ENCODE peak calls at places on chromosomes 2 and 18, in six cellular contexts. One of them, this sample, is unnamed. For H3K27me3, the result is how much of the 10 kb centered on the place peaks cover.

GRCh38 chr2:184504252-184504651 is 94.1 kb upstream of the ZNF804A start:
- DNase-seq in SK-N-SH: no peak
- DNase-seq in endothelial cell of umbilical vein: no peak
- DNase-seq in Panc1: no peak
- DNase-seq in GM23338: no peak
- DNase-seq in upper lobe of left lung: no peak
- DNase-seq in this sample: no peak

GRCh38 chr2:27080603-27080938 is 2.2 kb downstream of the EMILIN1 start:
- DNase-seq in SK-N-SH: no peak
- DNase-seq in endothelial cell of umbilical vein: no peak
- DNase-seq in Panc1: no peak
- DNase-seq in GM23338: no peak
- DNase-seq in upper lobe of left lung: peak
- DNase-seq in this sample: no peak

GRCh38 chr2:183172220-183172887 is 48.1 kb downstream of the NUP35 start:
- DNase-seq in SK-N-SH: no peak
- DNase-seq in endothelial cell of umbilical vein: no peak
- DNase-seq in Panc1: no peak
- DNase-seq in GM23338: peak
- DNase-seq in upper lobe of left lung: peak
- DNase-seq in this sample: no peak

GRCh38 chr2:5846881-5847280 is 154.7 kb downstream of the SOX11 start:
- DNase-seq in SK-N-SH: no peak
- DNase-seq in endothelial cell of umbilical vein: no peak
- DNase-seq in Panc1: no peak
- DNase-seq in GM23338: no peak
- DNase-seq in upper lobe of left lung: no peak
- DNase-seq in this sample: no peak

GRCh38 chr2:240095556-240096523 is 40.3 kb downstream of the COPS9 start:
- DNase-seq in SK-N-SH: peak
- DNase-seq in endothelial cell of umbilical vein: no peak
- DNase-seq in Panc1: no peak
- DNase-seq in GM23338: peak
- DNase-seq in upper lobe of left lung: peak
- DNase-seq in this sample: no peak

GRCh38 chr2:239222346-239223028 is 178.3 kb downstream of the HDAC4 start:
- DNase-seq in SK-N-SH: no peak
- DNase-seq in endothelial cell of umbilical vein: no peak
- DNase-seq in Panc1: no peak
- DNase-seq in GM23338: no peak
- DNase-seq in upper lobe of left lung: no peak
- DNase-seq in this sample: peak

GRCh38 chr18:9323750-9324445 is 10.7 kb upstream of the TWSG1 start:
- DNase-seq in SK-N-SH: no peak
- DNase-seq in endothelial cell of umbilical vein: peak
- DNase-seq in Panc1: no peak
- DNase-seq in GM23338: no peak
- DNase-seq in upper lobe of left lung: no peak
- DNase-seq in this sample: no peak

GRCh38 chr2:173708757-173709156 is 256.4 kb downstream of the SP3 start:
- DNase-seq in SK-N-SH: no peak
- DNase-seq in endothelial cell of umbilical vein: no peak
- DNase-seq in Panc1: no peak
- DNase-seq in GM23338: no peak
- DNase-seq in upper lobe of left lung: no peak
- DNase-seq in this sample: no peak

GRCh38 chr2:202642567-202642966 is 7.8 kb downstream of the FAM117B start:
- DNase-seq in SK-N-SH: no peak
- DNase-seq in endothelial cell of umbilical vein: no peak
- DNase-seq in Panc1: no peak
- DNase-seq in GM23338: no peak
- DNase-seq in upper lobe of left lung: no peak
- DNase-seq in this sample: no peak

GRCh38 chr2:168244318-168244717 is 3.1 kb downstream of the STK39 start:
- DNase-seq in SK-N-SH: no peak
- DNase-seq in endothelial cell of umbilical vein: no peak
- DNase-seq in Panc1: no peak
- DNase-seq in GM23338: no peak
- DNase-seq in upper lobe of left lung: no peak
- DNase-seq in this sample: no peak

GRCh38 chr2:192885569-192886160 is 690.9 kb upstream of the TMEFF2 start:
- DNase-seq in SK-N-SH: no peak
- DNase-seq in endothelial cell of umbilical vein: no peak
- DNase-seq in Panc1: no peak
- DNase-seq in GM23338: no peak
- DNase-seq in upper lobe of left lung: no peak
- DNase-seq in this sample: no peak

GRCh38 chr2:97267411-97268074 is 154.6 kb downstream of the ANKRD36 start:
- DNase-seq in SK-N-SH: no peak
- DNase-seq in endothelial cell of umbilical vein: peak
- DNase-seq in Panc1: no peak
- DNase-seq in GM23338: peak
- DNase-seq in upper lobe of left lung: peak
- DNase-seq in this sample: no peak

GRCh38 chr2:41972179-41972578 is 75.6 kb upstream of the PKDCC start:
- DNase-seq in SK-N-SH: no peak
- DNase-seq in endothelial cell of umbilical vein: no peak
- DNase-seq in Panc1: no peak
- DNase-seq in GM23338: no peak
- DNase-seq in upper lobe of left lung: no peak
- DNase-seq in this sample: no peak

GRCh38 chr18:9092665-9093064 is 9.8 kb upstream of the NDUFV2 start:
- DNase-seq in SK-N-SH: no peak
- DNase-seq in endothelial cell of umbilical vein: peak
- DNase-seq in Panc1: no peak
- DNase-seq in GM23338: no peak
- DNase-seq in upper lobe of left lung: no peak
- DNase-seq in this sample: no peak

GRCh38 chr18:40133253-40133652 is 1821.8 kb upstream of the PIK3C3 start:
- DNase-seq in SK-N-SH: no peak
- DNase-seq in endothelial cell of umbilical vein: no peak
- DNase-seq in Panc1: no peak
- DNase-seq in GM23338: peak
- DNase-seq in upper lobe of left lung: no peak
- DNase-seq in this sample: no peak

GRCh38 chr18:36211612-36212065 is 24.3 kb downstream of the MOCOS start:
- DNase-seq in SK-N-SH: no peak
- DNase-seq in endothelial cell of umbilical vein: no peak
- DNase-seq in Panc1: no peak
- DNase-seq in GM23338: no peak
- DNase-seq in upper lobe of left lung: no peak
- DNase-seq in this sample: no peak

GRCh38 chr18:74115046-74115445 is 32.6 kb downstream of the FBXO15 start:
- DNase-seq in SK-N-SH: no peak
- DNase-seq in endothelial cell of umbilical vein: no peak
- DNase-seq in Panc1: no peak
- DNase-seq in GM23338: no peak
- DNase-seq in upper lobe of left lung: no peak
- DNase-seq in this sample: no peak

GRCh38 chr2:162688403-162688802 is 150.2 kb downstream of the KCNH7 start:
- DNase-seq in SK-N-SH: no peak
- DNase-seq in endothelial cell of umbilical vein: no peak
- DNase-seq in Panc1: no peak
- DNase-seq in GM23338: no peak
- DNase-seq in upper lobe of left lung: no peak
- DNase-seq in this sample: no peak

GRCh38 chr2:101895039-101895438 is 96.7 kb upstream of the IL1R2 start:
- DNase-seq in SK-N-SH: no peak
- DNase-seq in endothelial cell of umbilical vein: no peak
- DNase-seq in Panc1: no peak
- DNase-seq in GM23338: no peak
- DNase-seq in upper lobe of left lung: no peak
- DNase-seq in this sample: no peak

GRCh38 chr18:68520406-68521075 is 194.4 kb downstream of the TMX3 start:
- DNase-seq in SK-N-SH: no peak
- DNase-seq in endothelial cell of umbilical vein: no peak
- DNase-seq in Panc1: no peak
- DNase-seq in GM23338: no peak
- DNase-seq in upper lobe of left lung: no peak
- DNase-seq in this sample: no peak

GRCh38 chr2:33395660-33396249 is 80.7 kb upstream of the RASGRP3 start:
- DNase-seq in SK-N-SH: peak
- DNase-seq in endothelial cell of umbilical vein: peak
- DNase-seq in Panc1: no peak
- DNase-seq in GM23338: peak
- DNase-seq in upper lobe of left lung: no peak
- DNase-seq in this sample: peak

GRCh38 chr2:45729753-45730512 is 78.5 kb downstream of the PRKCE start:
- DNase-seq in SK-N-SH: no peak
- DNase-seq in endothelial cell of umbilical vein: peak
- DNase-seq in Panc1: no peak
- DNase-seq in GM23338: peak
- DNase-seq in upper lobe of left lung: no peak
- DNase-seq in this sample: peak

GRCh38 chr2:197514754-197515153 is 1.1 kb upstream of the MOB4 start:
- DNase-seq in SK-N-SH: peak
- DNase-seq in endothelial cell of umbilical vein: no peak
- DNase-seq in Panc1: no peak
- DNase-seq in GM23338: peak
- DNase-seq in upper lobe of left lung: no peak
- DNase-seq in this sample: peak

GRCh38 chr2:123036300-123036699 is 988.8 kb upstream of the CNTNAP5 start:
- DNase-seq in SK-N-SH: no peak
- DNase-seq in endothelial cell of umbilical vein: no peak
- DNase-seq in Panc1: no peak
- DNase-seq in GM23338: no peak
- DNase-seq in upper lobe of left lung: no peak
- DNase-seq in this sample: no peak

DNA sequence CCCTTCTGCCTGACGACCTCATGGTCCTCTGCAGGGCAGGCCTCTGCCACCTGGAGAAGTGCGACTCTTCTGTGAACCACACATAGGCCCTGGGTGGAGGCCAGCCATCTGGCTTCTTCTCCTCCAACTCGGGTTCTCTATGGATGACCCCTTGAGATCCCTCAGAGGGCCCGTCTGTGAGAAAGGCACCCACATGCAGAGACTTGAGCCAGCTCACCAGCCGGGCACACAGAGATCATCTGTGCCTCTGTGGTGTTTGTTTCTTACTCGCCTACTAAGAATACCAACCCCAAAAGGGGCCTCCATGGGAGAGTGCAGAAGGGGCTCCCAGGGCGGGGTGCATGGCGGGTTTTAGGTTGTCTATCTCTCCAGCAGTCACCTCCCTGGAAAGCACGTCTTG is 176.5 kb upstream of the SALL3 start:
- DNase-seq in SK-N-SH: no peak
- DNase-seq in endothelial cell of umbilical vein: no peak
- DNase-seq in Panc1: no peak
- DNase-seq in GM23338: no peak
- DNase-seq in upper lobe of left lung: no peak
- DNase-seq in this sample: no peak
- H3K27me3 ChIP-seq in SK-N-SH: under half
- H3K27me3 ChIP-seq in endothelial cell of umbilical vein: under half
- H3K27me3 ChIP-seq in Panc1: under half
- H3K27me3 ChIP-seq in GM23338: under half
- H3K27me3 ChIP-seq in upper lobe of left lung: under half
- H3K27me3 ChIP-seq in this sample: under half

DNA sequence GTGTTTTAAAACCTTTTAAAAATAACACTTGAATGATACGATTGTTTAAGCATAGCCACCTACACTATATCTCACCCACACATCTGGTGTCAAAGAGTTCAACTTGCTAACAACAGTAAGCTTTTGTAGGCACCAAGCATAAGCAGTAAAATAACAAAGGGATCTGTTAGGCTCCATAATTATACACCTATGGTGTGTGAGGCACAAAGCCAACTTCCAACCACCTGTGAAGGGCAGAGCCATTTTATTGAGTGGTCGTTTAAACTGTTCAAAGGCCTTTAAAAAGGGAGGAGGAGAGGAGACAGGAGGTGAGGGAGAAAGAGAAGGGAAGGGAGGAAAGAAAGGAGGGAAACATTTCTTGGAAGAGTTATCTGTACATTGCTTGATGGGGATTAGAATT is 27.9 kb downstream of the NEMP2 start:
- DNase-seq in SK-N-SH: no peak
- DNase-seq in endothelial cell of umbilical vein: no peak
- DNase-seq in Panc1: no peak
- DNase-seq in GM23338: no peak
- DNase-seq in upper lobe of left lung: no peak
- DNase-seq in this sample: no peak
- TF ChIP-seq POLR2AphosphoS5 in SK-N-SH: no peak
- TF ChIP-seq POLR2AphosphoS5 in endothelial cell of umbilical vein: no peak
- TF ChIP-seq POLR2AphosphoS5 in Panc1: no peak
- TF ChIP-seq POLR2AphosphoS5 in GM23338: no peak
- TF ChIP-seq POLR2AphosphoS5 in upper lobe of left lung: no peak
- TF ChIP-seq POLR2AphosphoS5 in this sample: no peak

GRCh38 chr2:196096982-196097745 is 28.5 kb upstream of the DNAH7 start:
- DNase-seq in SK-N-SH: no peak
- DNase-seq in endothelial cell of umbilical vein: no peak
- DNase-seq in Panc1: no peak
- DNase-seq in GM23338: peak
- DNase-seq in upper lobe of left lung: no peak
- DNase-seq in this sample: no peak

GRCh38 chr2:196105956-196106355 is 37.3 kb upstream of the DNAH7 start:
- DNase-seq in SK-N-SH: no peak
- DNase-seq in endothelial cell of umbilical vein: peak
- DNase-seq in Panc1: no peak
- DNase-seq in GM23338: no peak
- DNase-seq in upper lobe of left lung: no peak
- DNase-seq in this sample: no peak

GRCh38 chr2:196097864-196098660 is 29.4 kb upstream of the DNAH7 start:
- DNase-seq in SK-N-SH: no peak
- DNase-seq in endothelial cell of umbilical vein: no peak
- DNase-seq in Panc1: no peak
- DNase-seq in GM23338: no peak
- DNase-seq in upper lobe of left lung: no peak
- DNase-seq in this sample: no peak

GRCh38 chr2:196103626-196104025 is 35.0 kb upstream of the DNAH7 start:
- DNase-seq in SK-N-SH: no peak
- DNase-seq in endothelial cell of umbilical vein: no peak
- DNase-seq in Panc1: no peak
- DNase-seq in GM23338: no peak
- DNase-seq in upper lobe of left lung: no peak
- DNase-seq in this sample: no peak

GRCh38 chr2:196101325-196101981 is 32.8 kb upstream of the DNAH7 start:
- DNase-seq in SK-N-SH: no peak
- DNase-seq in endothelial cell of umbilical vein: no peak
- DNase-seq in Panc1: no peak
- DNase-seq in GM23338: no peak
- DNase-seq in upper lobe of left lung: no peak
- DNase-seq in this sample: no peak
- H3K4me3 ChIP-seq in SK-N-SH: no peak
- H3K4me3 ChIP-seq in endothelial cell of umbilical vein: no peak
- H3K4me3 ChIP-seq in Panc1: no peak
- H3K4me3 ChIP-seq in GM23338: no peak
- H3K4me3 ChIP-seq in upper lobe of left lung: no peak
- H3K4me3 ChIP-seq in this sample: no peak

DNA sequence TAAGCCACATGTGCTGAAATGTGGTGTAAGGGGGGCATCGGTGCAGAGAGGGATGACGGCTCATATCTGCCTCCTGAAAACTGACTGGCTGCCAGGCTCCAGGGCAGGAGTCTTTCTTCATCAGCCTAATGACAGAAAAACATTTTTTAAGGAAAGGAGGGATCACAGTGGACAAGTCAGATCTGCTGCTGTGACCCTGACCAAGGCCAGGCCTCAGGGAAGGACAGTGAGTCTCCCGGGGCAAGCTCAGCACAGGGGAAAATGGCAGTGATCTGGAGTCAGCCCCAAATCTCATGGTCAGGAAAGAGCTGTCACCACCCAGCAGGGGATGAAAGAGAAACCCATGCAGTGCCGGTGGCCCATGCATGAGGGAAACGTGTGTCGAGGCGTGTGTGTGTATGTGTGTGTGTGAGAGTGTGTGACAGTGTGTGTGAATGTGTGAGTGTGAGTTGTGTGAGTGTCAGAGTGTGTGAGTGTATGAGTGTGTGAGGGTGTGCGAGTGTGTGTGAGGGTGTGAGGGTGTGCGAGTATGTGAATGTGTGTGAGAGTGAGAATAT is 134.5 kb downstream of the INHBB start:
- DNase-seq in SK-N-SH: no peak
- DNase-seq in endothelial cell of umbilical vein: no peak
- DNase-seq in Panc1: no peak
- DNase-seq in GM23338: no peak
- DNase-seq in upper lobe of left lung: no peak
- DNase-seq in this sample: no peak
- H3K27me3 ChIP-seq in SK-N-SH: under half
- H3K27me3 ChIP-seq in endothelial cell of umbilical vein: under half
- H3K27me3 ChIP-seq in Panc1: under half
- H3K27me3 ChIP-seq in GM23338: under half
- H3K27me3 ChIP-seq in upper lobe of left lung: under half
- H3K27me3 ChIP-seq in this sample: under half